ENCODE peak calls at places on chromosome 11, in six cellular contexts. T is T-helper 22 cell, C is mucosa of descending colon, A is suprapubic skin, B is nephron progenitor cell, W is bronchial epithelial cell. Q is an unnamed sample.

GRCh38 chr11:92211576-92212167 is 12.9 kb upstream of the FAT3 start:
- DNase-seq in T (no peak), A (no peak), C (peak), W (peak), B (peak), Q (no peak)

GRCh38 chr11:27910186-27910941 is 197.6 kb downstream of the KIF18A start:
- DNase-seq in B (no peak), T (no peak), W (peak), C (no peak), A (no peak), Q (no peak)

GRCh38 chr11:3130269-3131071 is 34.6 kb downstream of the OSBPL5 start:
- DNase-seq in A (peak), T (no peak), W (peak), C (peak), B (no peak), Q (no peak)

GRCh38 chr11:34263462-34264186 is 94.2 kb downstream of the ABTB2 start:
- DNase-seq in W (peak), T (no peak), A (no peak), B (no peak), C (peak), Q (no peak)

GRCh38 chr11:68106165-68106940 is 14.8 kb downstream of the CHKA start:
- DNase-seq in W (no peak), B (no peak), A (no peak), T (no peak), C (peak), Q (no peak)

GRCh38 chr11:693415-693831 is 1.6 kb downstream of the DEAF1 start:
- DNase-seq in A (peak), B (no peak), C (peak), T (no peak), W (no peak), Q (no peak)

GRCh38 chr11:80118071-80118470 is 677.2 kb upstream of the TENM4 start:
- DNase-seq in B (no peak), T (no peak), A (no peak), W (peak), C (no peak), Q (no peak)

GRCh38 chr11:44959064-44959463 is 8.4 kb upstream of the TP53I11 start:
- DNase-seq in T (no peak), A (no peak), W (no peak), B (no peak), C (no peak), Q (no peak)

GRCh38 chr11:12862761-12863469 is 146.2 kb upstream of the RASSF10 start:
- DNase-seq in T (no peak), B (peak), W (no peak), A (no peak), C (peak), Q (no peak)

GRCh38 chr11:11843233-11843632 is 1.5 kb downstream of the USP47 start:
- DNase-seq in C (no peak), A (no peak), B (no peak), W (peak), T (no peak), Q (no peak)

GRCh38 chr11:69598147-69598546 is 42.8 kb upstream of the CCND1 start:
- DNase-seq in T (no peak), C (no peak), B (no peak), A (no peak), W (no peak), Q (no peak)

GRCh38 chr11:44823006-44823405 is 96.2 kb downstream of the TSPAN18 start:
- DNase-seq in T (no peak), B (peak), A (no peak), C (no peak), W (no peak), Q (no peak)

GRCh38 chr11:1370186-1371025 is 19.3 kb upstream of the BRSK2 start:
- DNase-seq in B (no peak), T (no peak), W (no peak), C (no peak), A (no peak), Q (no peak)

GRCh38 chr11:235998-236773 is at the start of gene SIRT3:
- DNase-seq in T (peak), B (peak), W (peak), C (peak), A (peak), Q (peak)